ENCODE peak calls at places on chromosomes 6 and 20, in four cellular contexts. X is WTC11, V is H1, E is K562. S is an unnamed sample.

GRCh38 chr6:129492260-129492659 is 217.7 kb downstream of the ARHGAP18 start:
- DNase-seq in X (no peak), V (no peak), E (no peak), S (no peak)

GRCh38 chr6:169984181-169985120 is 233.0 kb downstream of the ERMARD start:
- DNase-seq in X (no peak), V (no peak), E (no peak), S (no peak)

GRCh38 chr6:105179244-105180065 is at the start of gene POPDC3:
- DNase-seq in X (peak), V (peak), E (no peak), S (peak)

GRCh38 chr6:150072201-150072600 is 3.3 kb upstream of the ULBP3 start:
- DNase-seq in X (no peak), V (no peak), E (peak), S (no peak)

GRCh38 chr6:33329058-33329457 is 11.5 kb upstream of the ZBTB22 start:
- DNase-seq in X (no peak), V (no peak), E (no peak), S (no peak)

GRCh38 chr6:132962936-132963579 is 148.7 kb downstream of the RPS12 start:
- DNase-seq in X (peak), V (peak), E (peak), S (peak)

GRCh38 chr6:63295553-63295952 is 24.2 kb downstream of the LGSN start:
- DNase-seq in X (no peak), V (no peak), E (no peak), S (no peak)

GRCh38 chr20:62649140-62649539 is 6.8 kb downstream of the SLCO4A1 start:
- DNase-seq in X (no peak), V (no peak), E (no peak), S (no peak)

GRCh38 chr6:5422321-5422915 is 161.1 kb downstream of the FARS2 start:
- DNase-seq in X (peak), V (peak), E (peak), S (peak)

GRCh38 chr20:10794765-10795164 is 121.0 kb upstream of the JAG1 start:
- DNase-seq in X (no peak), V (no peak), E (no peak), S (no peak)

GRCh38 chr6:99348220-99348822 is 1.2 kb downstream of the FAXC start:
- DNase-seq in X (no peak), V (no peak), E (no peak), S (peak)

GRCh38 chr20:58816957-58817651 is 33.6 kb downstream of the GNAS-AS1 start:
- DNase-seq in X (no peak), V (no peak), E (no peak), S (no peak)

GRCh38 chr6:28710466-28711191 is 184.9 kb downstream of the GPX5 start:
- DNase-seq in X (peak), V (peak), E (peak), S (no peak)

GRCh38 chr6:72464791-72465691 is 156.8 kb upstream of the KCNQ5 start:
- DNase-seq in X (no peak), V (no peak), E (peak), S (no peak)

GRCh38 chr20:59787186-59787890 is 146.1 kb downstream of the SYCP2 start:
- DNase-seq in X (no peak), V (no peak), E (no peak), S (no peak)

GRCh38 chr6:12097791-12098190 is 85.7 kb downstream of the HIVEP1 start:
- DNase-seq in X (no peak), V (no peak), E (no peak), S (no peak)

GRCh38 chr6:105817370-105817769 is 268.8 kb upstream of the PRDM1 start:
- DNase-seq in X (no peak), V (no peak), E (no peak), S (no peak)

GRCh38 chr20:11403711-11404110 is 514.0 kb upstream of the BTBD3 start:
- DNase-seq in X (no peak), V (no peak), E (no peak), S (no peak)

GRCh38 chr6:41093729-41094128 is 21.0 kb downstream of the NFYA start:
- DNase-seq in X (no peak), V (no peak), E (no peak), S (no peak)

GRCh38 chr20:2206957-2207769 is 88.6 kb upstream of the TGM3 start:
- DNase-seq in X (peak), V (peak), E (peak), S (peak)

GRCh38 chr20:20037960-20038359 is 14.3 kb downstream of the CRNKL1 start:
- DNase-seq in X (no peak), V (no peak), E (no peak), S (no peak)

GRCh38 chr20:43722153-43722505 is 4.7 kb downstream of the GTSF1L start:
- DNase-seq in X (no peak), V (no peak), E (no peak), S (no peak)

GRCh38 chr6:41732601-41733348 is 2.6 kb downstream of the TFEB start:
- DNase-seq in X (no peak), V (no peak), E (no peak), S (no peak)

GRCh38 chr6:108622601-108623335 is 62.1 kb downstream of the FOXO3 start:
- DNase-seq in X (no peak), V (no peak), E (no peak), S (peak)

GRCh38 chr6:109076421-109076820 is 18.2 kb downstream of the SESN1 start:
- DNase-seq in X (no peak), V (no peak), E (no peak), S (no peak)

GRCh38 chr6:41571066-41571780 is 25.0 kb downstream of the FOXP4 start:
- DNase-seq in X (peak), V (no peak), E (no peak), S (no peak)

GRCh38 chr20:34058831-34059230 is 53.2 kb downstream of the EIF2S2 start:
- DNase-seq in X (no peak), V (no peak), E (no peak), S (no peak)

GRCh38 chr6:68572525-68572924 is 62.6 kb upstream of the ADGRB3 start:
- DNase-seq in X (peak), V (peak), E (peak), S (peak)

GRCh38 chr20:35369804-35370203 is 42.0 kb downstream of the UQCC1 start:
- DNase-seq in X (no peak), V (no peak), E (no peak), S (no peak)
- TF ChIP-seq TEAD4 in X (no peak), V (no peak), E (no peak), S (no peak)

DNA sequence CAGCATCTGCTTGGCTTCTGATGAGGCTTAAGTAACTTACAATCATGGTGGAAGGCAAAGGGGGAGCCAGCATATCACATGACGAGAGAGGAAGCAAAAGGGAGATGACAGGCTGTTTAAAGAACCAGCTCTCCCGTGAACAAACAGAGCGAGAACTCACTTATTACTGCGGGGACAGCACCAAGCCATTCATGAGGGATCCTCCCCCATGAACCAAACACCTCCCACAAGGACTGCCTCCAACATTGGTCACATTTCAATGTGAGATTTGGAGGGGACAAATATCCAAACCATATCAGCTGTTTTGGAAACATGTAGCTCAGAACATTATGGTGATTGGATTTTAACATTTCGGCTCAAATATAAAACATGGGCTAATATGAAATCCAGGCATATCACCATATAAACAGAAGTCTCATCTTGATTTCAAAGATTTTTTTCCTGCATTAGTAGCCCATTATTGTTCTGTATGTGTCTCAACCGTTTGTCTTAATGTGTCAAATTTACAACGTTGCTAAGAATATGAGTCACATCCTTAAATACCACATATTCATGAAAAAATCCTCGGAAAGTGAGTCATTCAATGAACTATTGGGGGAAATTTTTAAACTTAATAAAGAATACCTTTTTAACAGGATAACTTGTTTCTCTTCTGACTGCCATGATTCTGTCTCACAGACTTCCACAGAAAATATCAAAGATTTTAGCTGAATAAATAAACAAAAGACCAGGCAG is 894.3 kb downstream of the TFAP2A start:
- DNase-seq in X (no peak), V (no peak), E (no peak), S (no peak)
- TF ChIP-seq TEAD4 in X (no peak), V (no peak), E (no peak), S (peak)

DNA sequence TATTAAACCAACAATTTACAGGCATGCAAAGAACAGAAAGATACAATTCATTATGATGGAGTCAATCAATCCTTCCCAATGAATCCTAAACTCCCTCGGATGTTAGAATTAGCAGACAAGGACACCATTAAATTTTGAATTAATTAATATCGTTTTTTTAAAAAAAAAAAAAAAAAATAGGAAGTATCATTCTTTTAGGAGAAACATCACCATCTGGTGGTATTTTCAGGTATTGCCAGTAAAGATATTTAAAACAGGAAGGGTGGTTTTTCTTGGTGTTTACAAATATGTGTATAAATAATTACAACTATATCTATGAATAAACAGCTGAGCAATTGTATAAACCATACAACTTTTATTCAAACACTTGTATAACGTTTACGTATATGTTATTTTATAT is 564.4 kb downstream of the HAO1 start:
- DNase-seq in X (no peak), V (no peak), E (peak), S (no peak)
- TF ChIP-seq TEAD4 in X (no peak), V (no peak), E (no peak), S (no peak)

GRCh38 chr6:44011350-44011925 is 115.8 kb downstream of the MRPL14 start:
- DNase-seq in X (no peak), V (no peak), E (no peak), S (no peak)

GRCh38 chr6:44008821-44009370 is 118.4 kb downstream of the MRPL14 start:
- DNase-seq in X (no peak), V (no peak), E (no peak), S (no peak)

GRCh38 chr6:44009425-44010321 is 117.6 kb downstream of the MRPL14 start:
- DNase-seq in X (no peak), V (no peak), E (no peak), S (no peak)

GRCh38 chr6:44012078-44012493 is 115.2 kb downstream of the MRPL14 start:
- DNase-seq in X (no peak), V (no peak), E (no peak), S (no peak)

DNA sequence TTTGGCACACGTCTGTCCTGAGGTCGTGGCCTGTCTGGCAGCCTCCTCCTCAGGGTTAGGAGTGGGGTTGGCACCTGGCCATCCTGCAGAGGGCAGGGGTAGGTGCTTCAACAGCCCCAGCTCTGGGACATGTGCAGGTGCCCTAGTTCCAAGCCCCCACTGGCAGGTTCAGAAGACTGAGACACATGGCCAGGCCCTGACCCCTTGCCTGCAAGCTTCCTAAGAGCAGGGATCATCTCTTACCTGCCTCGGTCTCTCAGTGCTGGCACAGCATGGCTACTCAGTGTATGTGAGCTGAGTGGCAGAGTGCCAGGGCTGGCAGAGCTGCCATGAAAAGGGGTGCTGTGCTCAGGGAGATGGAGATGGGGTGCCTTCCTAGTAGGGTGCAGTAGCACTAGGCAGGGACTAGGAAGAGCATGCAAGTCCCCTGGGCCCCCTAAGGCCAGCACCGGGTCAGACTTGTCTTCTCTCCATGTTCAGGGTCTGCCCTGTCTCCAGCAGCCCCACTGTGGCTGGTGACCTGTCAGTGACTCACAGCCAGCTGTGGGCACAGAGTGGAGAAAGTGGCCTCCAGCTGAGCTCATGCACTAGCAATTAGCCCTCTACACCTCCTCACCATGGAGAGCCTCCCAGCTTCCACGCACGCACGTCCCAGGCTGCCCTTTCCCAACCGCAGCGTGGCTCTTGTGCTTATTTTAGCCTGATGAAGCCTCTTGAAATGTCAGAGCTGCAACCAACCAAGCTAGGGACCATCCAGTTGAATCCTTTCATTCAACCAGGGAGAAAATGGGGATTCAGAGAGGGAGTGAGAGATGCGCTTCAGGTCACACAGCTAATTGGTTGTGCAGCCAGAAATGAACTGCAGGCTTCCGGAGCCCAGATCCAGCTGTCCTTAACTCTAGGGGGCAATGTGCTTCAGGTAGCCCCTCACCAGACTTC is 116.6 kb downstream of the MRPL14 start:
- DNase-seq in X (no peak), V (no peak), E (no peak), S (no peak)
- TF ChIP-seq TEAD4 in X (no peak), V (no peak), E (no peak), S (no peak)

DNA sequence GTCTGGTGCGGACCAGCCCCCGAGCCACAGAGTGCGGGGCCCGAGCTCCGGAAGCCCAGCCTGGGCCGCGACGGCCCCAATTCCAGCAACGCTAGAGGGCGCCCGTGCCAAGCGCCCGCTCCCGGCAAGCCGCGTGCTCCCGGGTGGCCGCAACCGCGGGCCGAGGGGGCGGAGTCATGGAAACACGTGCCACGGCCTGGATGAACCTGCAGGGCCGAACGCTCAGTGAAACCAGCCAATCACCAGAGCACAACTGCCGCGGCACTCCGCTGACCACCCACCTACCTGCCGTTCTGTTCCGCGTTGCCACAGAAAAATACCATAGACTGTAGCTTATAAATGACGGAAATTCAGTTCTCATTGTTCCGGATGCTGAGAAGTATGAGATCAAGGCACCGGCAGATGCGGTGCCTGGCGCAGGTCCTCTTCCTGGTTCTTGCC is 85.7 kb upstream of the FOXC1 start:
- DNase-seq in X (peak), V (peak), E (peak), S (peak)
- TF ChIP-seq TEAD4 in X (peak), V (no peak), E (no peak), S (no peak)

GRCh38 chr20:18323705-18324104 is 35.4 kb downstream of the ZNF133 start:
- DNase-seq in X (peak), V (no peak), E (no peak), S (no peak)

GRCh38 chr20:18331694-18332093 is 43.4 kb downstream of the ZNF133 start:
- DNase-seq in X (no peak), V (no peak), E (no peak), S (no peak)

GRCh38 chr20:18322551-18322950 is 34.2 kb downstream of the ZNF133 start:
- DNase-seq in X (no peak), V (no peak), E (no peak), S (no peak)

GRCh38 chr20:18324596-18325089 is 36.3 kb downstream of the ZNF133 start:
- DNase-seq in X (no peak), V (no peak), E (no peak), S (no peak)

GRCh38 chr20:18326990-18327389 is 38.7 kb downstream of the ZNF133 start:
- DNase-seq in X (no peak), V (no peak), E (no peak), S (no peak)
- TF ChIP-seq TEAD4 in X (no peak), V (no peak), E (no peak), S (no peak)

GRCh38 chr6:87718662-87719433 is 16.8 kb upstream of the AKIRIN2 start:
- DNase-seq in X (no peak), V (peak), E (no peak), S (no peak)

GRCh38 chr6:87724994-87725811 is 23.2 kb upstream of the AKIRIN2 start:
- DNase-seq in X (no peak), V (no peak), E (peak), S (no peak)

GRCh38 chr6:87723727-87724078 is 21.7 kb upstream of the AKIRIN2 start:
- DNase-seq in X (no peak), V (no peak), E (no peak), S (no peak)

GRCh38 chr6:87722831-87723726 is 21.0 kb upstream of the AKIRIN2 start:
- DNase-seq in X (peak), V (no peak), E (peak), S (no peak)

DNA sequence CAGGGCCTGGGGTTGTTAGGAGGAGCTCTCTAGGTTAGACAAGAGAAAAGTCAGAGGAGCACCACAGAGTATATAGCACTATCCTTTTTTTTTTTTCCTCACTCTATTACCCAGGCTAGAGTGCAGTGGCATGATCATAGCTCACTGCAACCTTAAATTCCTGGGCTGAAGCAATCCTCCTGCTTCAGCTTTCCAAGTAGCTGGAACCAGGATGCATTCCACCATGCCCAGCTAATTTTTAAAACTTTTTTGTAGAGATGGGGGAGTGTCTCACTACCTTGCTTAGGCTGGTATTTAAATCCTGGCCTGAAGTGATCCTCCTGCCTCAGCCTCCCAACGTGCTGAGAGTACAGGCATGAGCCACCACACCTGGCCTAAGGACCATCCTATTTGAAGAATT is 19.3 kb upstream of the AKIRIN2 start:
- DNase-seq in X (no peak), V (no peak), E (no peak), S (no peak)
- TF ChIP-seq TEAD4 in X (no peak), V (no peak), E (no peak), S (no peak)

GRCh38 chr6:168292911-168293310 is 26.7 kb downstream of the DACT2 start:
- DNase-seq in X (no peak), V (no peak), E (no peak), S (peak)

GRCh38 chr6:168290095-168290494 is 29.5 kb downstream of the DACT2 start:
- DNase-seq in X (no peak), V (no peak), E (no peak), S (no peak)

GRCh38 chr6:168289571-168289962 is 30.0 kb downstream of the DACT2 start:
- DNase-seq in X (no peak), V (no peak), E (no peak), S (no peak)

GRCh38 chr6:168293641-168294530 is 25.7 kb downstream of the DACT2 start:
- DNase-seq in X (no peak), V (no peak), E (no peak), S (no peak)

GRCh38 chr6:168291450-168291849 is 28.1 kb downstream of the DACT2 start:
- DNase-seq in X (no peak), V (no peak), E (no peak), S (no peak)
- TF ChIP-seq TEAD4 in X (no peak), V (no peak), E (no peak), S (no peak)

S was measured in SK-N-SH.